ENCODE peak calls at places on chromosome 3, in seven cellular contexts. E is CD8-positive, alpha-beta T cell; H is left ventricle myocardium inferior; V is fibroblast of the aortic adventitia; C is coronary artery; U is transverse colon; M is HFF-Myc. R is an unnamed sample.

GRCh38 chr3:277873-278272 is 81.3 kb downstream of the CHL1 start:
- DNase-seq in E (no peak), H (no peak), V (no peak), C (no peak), U (no peak), M (no peak), R (no peak)

GRCh38 chr3:20552605-20553275 is 366.7 kb upstream of the SGO1 start:
- DNase-seq in E (no peak), H (no peak), V (no peak), C (no peak), U (no peak), M (no peak), R (peak)

GRCh38 chr3:136544532-136544931 is 207.6 kb downstream of the STAG1 start:
- DNase-seq in E (no peak), H (no peak), V (peak), C (no peak), U (no peak), M (no peak), R (no peak)

GRCh38 chr3:100873624-100874023 is 119.6 kb downstream of the ABI3BP start:
- DNase-seq in E (no peak), H (no peak), V (no peak), C (no peak), U (no peak), M (no peak), R (no peak)

GRCh38 chr3:149339931-149340309 is 6.5 kb upstream of the TM4SF18 start:
- DNase-seq in E (no peak), H (peak), V (peak), C (peak), U (peak), M (peak), R (peak)

GRCh38 chr3:12180218-12180617 is 21.5 kb upstream of the TIMP4 start:
- DNase-seq in E (no peak), H (peak), V (peak), C (peak), U (peak), M (no peak), R (no peak)

GRCh38 chr3:12400795-12401194 is 83.5 kb upstream of the TSEN2 start:
- DNase-seq in E (no peak), H (no peak), V (peak), C (no peak), U (no peak), M (no peak), R (no peak)

GRCh38 chr3:11544413-11545181 is 99.1 kb downstream of the VGLL4 start:
- DNase-seq in E (no peak), H (no peak), V (peak), C (no peak), U (no peak), M (no peak), R (no peak)

GRCh38 chr3:58422756-58423324 is 10.8 kb downstream of the PDHB start:
- DNase-seq in E (no peak), H (no peak), V (peak), C (no peak), U (no peak), M (no peak), R (no peak)

GRCh38 chr3:16993227-16993626 is 108.5 kb downstream of the PLCL2 start:
- DNase-seq in E (no peak), H (no peak), V (peak), C (no peak), U (no peak), M (no peak), R (no peak)

GRCh38 chr3:36989000-36989399 is 3.9 kb downstream of the EPM2AIP1 start:
- DNase-seq in E (no peak), H (no peak), V (no peak), C (no peak), U (no peak), M (no peak), R (no peak)

GRCh38 chr3:193262707-193263106 is 21.7 kb downstream of the PLAAT1 start:
- DNase-seq in E (no peak), H (no peak), V (no peak), C (no peak), U (no peak), M (no peak), R (no peak)

GRCh38 chr3:112090899-112091586 is 4.9 kb downstream of the C3orf52 start:
- DNase-seq in E (no peak), H (no peak), V (no peak), C (no peak), U (peak), M (no peak), R (no peak)

GRCh38 chr3:46659285-46659684 is 34.2 kb downstream of the ALS2CL start:
- DNase-seq in E (no peak), H (no peak), V (no peak), C (no peak), U (no peak), M (no peak), R (no peak)

DNA sequence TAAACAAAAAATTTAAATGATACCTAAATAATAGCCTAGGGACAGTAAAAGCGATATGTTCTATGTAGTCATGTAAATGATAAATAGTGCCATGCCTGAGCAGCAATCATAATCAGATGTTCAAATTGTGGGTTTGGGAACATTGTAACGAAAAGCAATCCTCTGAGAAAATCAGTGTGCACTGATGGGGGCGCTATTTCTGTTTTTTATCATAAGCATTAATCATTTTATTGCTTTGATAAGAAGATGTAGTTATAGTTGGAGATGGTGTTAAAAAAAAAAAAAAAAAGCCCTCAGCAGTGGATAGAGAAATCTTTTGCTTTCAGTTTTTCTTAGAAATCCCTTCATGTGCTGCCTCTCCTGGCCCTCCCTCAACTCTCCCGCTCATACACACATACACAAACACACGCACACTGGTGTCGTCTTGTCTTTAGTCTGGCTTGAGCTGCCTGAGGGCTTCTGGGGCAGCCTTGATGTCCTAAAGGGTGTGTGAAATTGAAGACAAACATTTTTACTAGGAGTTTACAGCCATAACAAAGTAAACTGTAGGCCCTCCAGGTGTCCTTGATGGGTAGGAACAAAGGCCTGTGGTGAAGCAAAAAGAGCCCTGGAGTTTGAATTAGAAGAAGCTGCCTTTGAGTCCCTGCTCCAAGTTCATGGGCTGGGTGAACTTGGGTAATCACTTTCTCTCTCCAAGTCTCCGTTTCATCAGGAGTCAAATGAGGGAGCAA is 428.1 kb downstream of the SOX2 start:
- DNase-seq in E (no peak), H (no peak), V (no peak), C (no peak), U (no peak), M (no peak), R (no peak)
- TF ChIP-seq CTCF in E (no peak), H (no peak), V (no peak), C (no peak), U (no peak), M (no peak), R (peak)

DNA sequence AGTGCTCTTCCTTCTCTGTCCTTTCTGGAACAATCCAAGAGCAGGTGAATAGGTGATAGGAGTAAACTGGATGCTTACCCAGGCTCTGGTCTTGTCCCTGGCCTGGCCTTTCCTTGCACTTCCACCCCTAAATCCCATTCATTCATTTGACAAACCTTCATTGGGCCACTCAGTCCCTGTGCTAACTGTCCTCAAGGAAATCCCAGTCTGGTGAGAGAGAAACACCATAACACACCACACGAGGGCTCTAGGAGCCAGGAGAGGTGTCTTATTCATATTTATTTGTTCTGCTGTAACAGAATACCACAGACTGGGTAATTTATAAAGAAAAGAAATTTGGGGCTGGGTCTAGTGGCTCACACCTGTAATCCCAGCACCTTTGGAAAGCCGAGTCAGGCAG is 22.8 kb downstream of the EFCC1 start:
- DNase-seq in E (no peak), H (no peak), V (no peak), C (no peak), U (no peak), M (no peak), R (peak)
- TF ChIP-seq CTCF in E (no peak), H (peak), V (peak), C (no peak), U (peak), M (no peak), R (peak)

GRCh38 chr3:14392231-14392630 is 10.2 kb upstream of the SLC6A6 start:
- DNase-seq in E (no peak), H (no peak), V (no peak), C (no peak), U (no peak), M (no peak), R (no peak)
- TF ChIP-seq CTCF in E (no peak), H (no peak), V (no peak), C (no peak), U (no peak), M (no peak), R (no peak)

GRCh38 chr3:94525039-94525438 is 462.2 kb downstream of the NSUN3 start:
- DNase-seq in E (no peak), H (no peak), V (peak), C (no peak), U (no peak), M (no peak), R (no peak)
- TF ChIP-seq CTCF in E (no peak), H (peak), V (peak), C (no peak), U (no peak), M (no peak), R (peak)

GRCh38 chr3:133914839-133915600 is 19.3 kb upstream of the RAB6B start:
- DNase-seq in E (no peak), H (no peak), V (no peak), C (no peak), U (no peak), M (no peak), R (no peak)

GRCh38 chr3:133905376-133905775 is 9.7 kb upstream of the RAB6B start:
- DNase-seq in E (no peak), H (no peak), V (no peak), C (no peak), U (no peak), M (no peak), R (no peak)

GRCh38 chr3:133915685-133916639 is 20.3 kb upstream of the RAB6B start:
- DNase-seq in E (no peak), H (no peak), V (no peak), C (no peak), U (no peak), M (no peak), R (no peak)

DNA sequence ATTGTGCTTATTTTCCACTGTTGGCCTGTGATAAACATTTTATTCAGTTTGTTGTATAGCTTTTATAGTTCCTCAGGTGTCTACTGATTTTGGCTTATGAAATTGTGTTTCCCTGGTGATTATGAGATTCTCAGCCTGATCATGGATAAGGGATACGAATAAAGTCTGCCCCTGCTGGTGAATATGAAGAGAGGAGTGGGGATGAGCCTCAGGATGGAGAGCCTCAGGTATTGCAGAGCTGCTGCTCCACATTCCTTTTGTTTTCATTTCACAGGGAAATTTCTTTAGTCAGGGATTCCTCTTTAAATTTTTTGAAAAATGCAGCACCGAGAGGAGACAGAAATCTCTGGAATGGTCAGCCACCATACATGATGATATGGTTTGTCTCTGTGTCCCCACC is 14.7 kb upstream of the RAB6B start:
- DNase-seq in E (no peak), H (no peak), V (no peak), C (no peak), U (no peak), M (no peak), R (no peak)
- TF ChIP-seq CTCF in E (no peak), H (no peak), V (peak), C (no peak), U (no peak), M (peak), R (peak)

GRCh38 chr3:53147161-53147902 is 13.7 kb upstream of the PRKCD start:
- DNase-seq in E (no peak), H (no peak), V (no peak), C (no peak), U (peak), M (no peak), R (peak)
- TF ChIP-seq CTCF in E (no peak), H (no peak), V (no peak), C (no peak), U (no peak), M (no peak), R (no peak)

GRCh38 chr3:3212781-3213416 is 33.4 kb upstream of the CRBN start:
- DNase-seq in E (no peak), H (no peak), V (no peak), C (no peak), U (no peak), M (no peak), R (no peak)

DNA sequence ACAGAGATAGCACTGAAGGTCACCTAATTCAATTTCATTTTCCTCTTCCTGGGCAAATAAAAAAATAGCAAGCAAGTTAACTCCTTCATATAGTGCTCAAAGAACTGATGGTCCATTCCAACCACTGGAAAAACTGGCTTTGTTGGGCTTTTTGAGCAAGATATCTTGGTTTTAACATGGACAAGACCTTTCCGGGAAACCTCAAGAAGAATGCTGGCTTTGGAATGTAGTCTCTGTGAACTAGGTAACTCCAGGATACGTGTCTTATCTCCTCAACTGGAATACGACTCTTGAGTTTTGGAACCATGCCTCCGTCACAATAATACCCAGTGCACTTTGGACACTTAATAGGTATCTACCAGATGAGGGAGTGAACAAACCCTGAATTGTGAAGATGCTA is 36.9 kb upstream of the CRBN start:
- DNase-seq in E (no peak), H (no peak), V (no peak), C (no peak), U (no peak), M (no peak), R (no peak)
- TF ChIP-seq CTCF in E (no peak), H (no peak), V (no peak), C (no peak), U (no peak), M (no peak), R (no peak)

GRCh38 chr3:43156812-43157455 is 51.1 kb upstream of the POMGNT2 start:
- DNase-seq in E (no peak), H (no peak), V (no peak), C (no peak), U (no peak), M (no peak), R (no peak)

GRCh38 chr3:43155016-43155415 is 49.1 kb upstream of the POMGNT2 start:
- DNase-seq in E (no peak), H (no peak), V (no peak), C (no peak), U (no peak), M (no peak), R (no peak)

GRCh38 chr3:43152649-43153048 is 46.8 kb upstream of the POMGNT2 start:
- DNase-seq in E (no peak), H (no peak), V (no peak), C (no peak), U (no peak), M (no peak), R (no peak)

GRCh38 chr3:43155464-43156121 is 49.7 kb upstream of the POMGNT2 start:
- DNase-seq in E (no peak), H (peak), V (peak), C (no peak), U (peak), M (peak), R (no peak)

DNA sequence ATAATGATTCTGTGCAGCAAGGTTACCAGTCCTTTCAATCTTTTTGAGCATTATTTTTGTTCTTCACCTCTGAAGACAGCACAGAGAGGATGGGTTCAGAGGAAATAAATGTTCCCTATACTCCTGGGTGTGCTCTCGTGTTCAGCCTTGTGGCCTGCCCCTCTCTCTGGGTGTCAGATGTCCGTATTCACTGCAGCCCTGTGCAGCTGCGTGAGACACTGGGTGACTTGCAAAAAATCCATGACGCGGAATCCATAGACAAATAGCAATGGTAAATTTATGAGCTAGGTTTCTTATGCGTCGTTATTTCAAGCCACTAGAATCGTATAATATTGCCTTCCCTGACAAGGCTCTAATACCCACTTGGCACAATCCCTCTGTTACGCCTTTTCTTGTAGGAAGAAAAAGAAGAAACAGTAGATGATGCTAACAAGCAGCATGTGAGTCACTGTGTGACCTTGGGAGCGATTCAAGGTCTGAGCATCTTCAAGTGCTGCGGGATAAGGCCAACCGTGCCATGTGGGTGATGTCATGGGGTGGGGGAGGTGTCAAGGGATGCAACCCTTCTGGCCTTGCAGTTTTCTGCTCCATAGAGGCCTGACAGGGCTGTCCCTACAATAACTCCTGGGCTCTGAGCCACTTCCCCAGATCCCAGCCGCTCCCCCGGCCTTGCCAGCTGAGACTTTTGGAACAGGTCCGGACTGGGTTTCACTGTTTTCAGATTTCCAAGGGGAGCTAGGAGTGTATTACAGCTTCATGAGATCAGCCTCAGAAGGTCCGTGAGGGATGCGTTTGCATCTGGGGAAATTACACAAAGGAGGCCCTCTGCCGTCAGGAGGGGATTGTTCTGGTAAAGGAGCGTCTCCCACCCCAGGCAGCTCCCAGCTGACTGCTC is 47.6 kb upstream of the POMGNT2 start:
- DNase-seq in E (no peak), H (peak), V (peak), C (no peak), U (peak), M (no peak), R (no peak)
- TF ChIP-seq CTCF in E (no peak), H (no peak), V (no peak), C (no peak), U (no peak), M (no peak), R (no peak)

GRCh38 chr3:182837855-182838454 is 44.7 kb downstream of the ATP11B start:
- DNase-seq in E (no peak), H (no peak), V (peak), C (no peak), U (no peak), M (no peak), R (no peak)
- TF ChIP-seq CTCF in E (peak), H (peak), V (peak), C (no peak), U (peak), M (peak), R (peak)